ENCODE peak calls at places on chromosomes 12 and 14, in six cellular contexts. X is heart left ventricle; B is body of pancreas; A is transverse colon; G is heart right ventricle; O is CD8-positive, alpha-beta T cell. J is an unnamed sample. For H3K4me1, the result is how much of the 10 kb centered on the place peaks cover.

GRCh38 chr14:61264022-61264571 is 17.0 kb downstream of the TMEM30B start:
- DNase-seq in X (no peak), B (no peak), A (no peak), G (no peak), O (no peak), J (no peak)

GRCh38 chr12:46089414-46090162 is 99.2 kb upstream of the SCAF11 start:
- DNase-seq in X (no peak), B (no peak), A (no peak), G (no peak), O (no peak), J (no peak)

GRCh38 chr12:124792961-124793441 is 70.7 kb downstream of the SCARB1 start:
- DNase-seq in X (no peak), B (no peak), A (no peak), G (no peak), O (no peak), J (no peak)

GRCh38 chr12:52391618-52392002 is 6.2 kb upstream of the KRT84 start:
- DNase-seq in X (peak), B (peak), A (peak), G (peak), O (no peak), J (no peak)

GRCh38 chr14:49853572-49854375 is 1.2 kb upstream of the NEMF start:
- DNase-seq in X (peak), B (peak), A (peak), G (peak), O (peak), J (peak)

GRCh38 chr12:122080149-122081107 is 1.9 kb downstream of the MLXIP start:
- DNase-seq in X (peak), B (peak), A (peak), G (peak), O (no peak), J (peak)

GRCh38 chr14:102086346-102086971 is 385 bp downstream of the HSP90AA1 start:
- DNase-seq in X (peak), B (peak), A (peak), G (peak), O (peak), J (peak)

GRCh38 chr12:202081-202731 is 11.8 kb downstream of the SLC6A12 start:
- DNase-seq in X (no peak), B (no peak), A (no peak), G (no peak), O (no peak), J (no peak)

GRCh38 chr14:55581011-55581806 is 1.2 kb downstream of the KTN1 start:
- DNase-seq in X (peak), B (peak), A (peak), G (peak), O (peak), J (peak)

GRCh38 chr12:131089526-131090253 is 136.0 kb downstream of the ADGRD1 start:
- DNase-seq in X (no peak), B (peak), A (no peak), G (no peak), O (no peak), J (no peak)

GRCh38 chr12:21472197-21472596 is 29.2 kb downstream of the RECQL start:
- DNase-seq in X (no peak), B (no peak), A (no peak), G (no peak), O (no peak), J (no peak)

GRCh38 chr14:93106541-93107156 is 9.1 kb downstream of the ITPK1 start:
- DNase-seq in X (no peak), B (no peak), A (no peak), G (no peak), O (no peak), J (no peak)

GRCh38 chr12:20628388-20628787 is 66.7 kb upstream of the SLCO1C1 start:
- DNase-seq in X (no peak), B (no peak), A (no peak), G (no peak), O (no peak), J (no peak)

GRCh38 chr12:2963760-2964292 is 4.6 kb downstream of the TEAD4 start:
- DNase-seq in X (peak), B (no peak), A (no peak), G (peak), O (no peak), J (peak)

GRCh38 chr12:69779928-69780327 is 41.3 kb downstream of the RAB3IP start:
- DNase-seq in X (no peak), B (no peak), A (no peak), G (no peak), O (no peak), J (no peak)
- H3K4me3 ChIP-seq in X (no peak), B (no peak), A (no peak), G (no peak), O (no peak), J (no peak)

GRCh38 chr14:68634346-68634745 is 158.5 kb downstream of the ZFP36L1 start:
- DNase-seq in X (no peak), B (no peak), A (no peak), G (no peak), O (no peak), J (no peak)

GRCh38 chr14:68637106-68638021 is 155.5 kb downstream of the ZFP36L1 start:
- DNase-seq in X (peak), B (no peak), A (no peak), G (no peak), O (no peak), J (peak)

GRCh38 chr14:68638056-68638816 is 154.6 kb downstream of the ZFP36L1 start:
- DNase-seq in X (no peak), B (no peak), A (no peak), G (no peak), O (no peak), J (no peak)

GRCh38 chr14:68634874-68635601 is 157.8 kb downstream of the ZFP36L1 start:
- DNase-seq in X (no peak), B (no peak), A (no peak), G (no peak), O (no peak), J (no peak)

GRCh38 chr14:68636597-68636996 is 156.3 kb downstream of the ZFP36L1 start:
- DNase-seq in X (no peak), B (no peak), A (no peak), G (no peak), O (no peak), J (no peak)
- H3K4me1 ChIP-seq in X (under half), B (under half), A (under half), G (under half), O (under half), J (under half)

GRCh38 chr12:14885718-14886201 is at the start of gene MGP:
- DNase-seq in X (peak), B (no peak), A (peak), G (peak), O (no peak), J (no peak)
- H3K4me3 ChIP-seq in X (peak), B (no peak), A (peak), G (peak), O (no peak), J (no peak)

DNA sequence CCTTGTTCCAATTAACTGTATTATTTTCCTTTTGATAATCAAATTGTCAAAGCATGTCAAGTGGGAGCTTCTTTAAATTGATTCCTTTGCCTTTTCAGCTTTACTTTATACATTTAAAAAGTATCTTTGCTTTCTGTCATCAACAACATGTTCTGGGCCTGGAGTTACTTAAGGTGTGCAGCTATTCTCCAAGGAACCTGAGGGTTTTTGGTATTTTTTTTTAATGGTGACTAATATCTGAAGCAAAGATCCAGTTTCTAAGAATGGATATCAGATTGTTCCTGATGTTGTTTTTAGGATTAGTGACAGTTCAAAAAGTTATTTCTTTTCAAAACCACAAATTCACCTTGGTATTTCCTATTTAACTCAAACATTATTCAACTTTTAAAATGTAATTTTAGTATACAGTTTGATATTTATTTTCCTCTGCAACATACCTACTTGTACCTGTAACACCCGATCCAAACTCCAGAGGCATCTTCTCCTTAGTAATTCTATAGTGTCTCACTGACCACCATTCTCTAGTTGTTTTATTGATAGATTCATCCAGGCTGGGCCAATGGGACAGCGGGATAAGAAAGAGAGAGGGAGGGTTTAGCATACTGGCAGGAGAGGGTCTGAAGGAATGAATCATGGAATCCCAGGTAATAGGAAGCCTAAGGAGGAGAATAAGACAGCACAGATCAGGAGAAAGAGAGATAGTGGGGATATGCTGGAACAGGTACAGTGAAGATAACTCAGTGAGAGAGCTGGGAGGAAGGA is 3.1 kb downstream of the CBLN3 start:
- DNase-seq in X (no peak), B (no peak), A (no peak), G (no peak), O (no peak), J (no peak)
- H3K4me1 ChIP-seq in X (under half), B (half or more), A (under half), G (under half), O (under half), J (under half)

J was measured in SJSA1.